ENCODE peak calls at places on chromosomes 1 and 21, in five cellular contexts. One of them, this sample, is unnamed.

GRCh38 chr1:10610901-10611600 is 136.3 kb downstream of the PEX14 start:
- DNase-seq in A549: no peak
- DNase-seq in mesendoderm: no peak
- DNase-seq in astrocyte: no peak
- DNase-seq in GM23338: no peak
- DNase-seq in this sample: no peak

GRCh38 chr1:235898126-235898525 is 31.4 kb upstream of the LYST start:
- DNase-seq in A549: no peak
- DNase-seq in mesendoderm: no peak
- DNase-seq in astrocyte: peak
- DNase-seq in GM23338: no peak
- DNase-seq in this sample: no peak

GRCh38 chr1:10339036-10339567 is 59.8 kb upstream of the PGD start:
- DNase-seq in A549: no peak
- DNase-seq in mesendoderm: no peak
- DNase-seq in astrocyte: no peak
- DNase-seq in GM23338: no peak
- DNase-seq in this sample: no peak

GRCh38 chr1:153400244-153400643 is 9.4 kb upstream of the S100A8 start:
- DNase-seq in A549: no peak
- DNase-seq in mesendoderm: no peak
- DNase-seq in astrocyte: no peak
- DNase-seq in GM23338: peak
- DNase-seq in this sample: no peak

GRCh38 chr1:156499703-156500577 is 635 bp downstream of the MEF2D start:
- DNase-seq in A549: no peak
- DNase-seq in mesendoderm: peak
- DNase-seq in astrocyte: no peak
- DNase-seq in GM23338: peak
- DNase-seq in this sample: peak

GRCh38 chr1:226882631-226883409 is 12.4 kb downstream of the PSEN2 start:
- DNase-seq in A549: no peak
- DNase-seq in mesendoderm: no peak
- DNase-seq in astrocyte: peak
- DNase-seq in GM23338: no peak
- DNase-seq in this sample: peak

GRCh38 chr1:219412772-219413171 is 200.1 kb downstream of the ZC3H11B start:
- DNase-seq in A549: no peak
- DNase-seq in mesendoderm: no peak
- DNase-seq in astrocyte: peak
- DNase-seq in GM23338: no peak
- DNase-seq in this sample: no peak

GRCh38 chr21:25889996-25890395 is 155.2 kb downstream of the GABPA start:
- DNase-seq in A549: no peak
- DNase-seq in mesendoderm: no peak
- DNase-seq in astrocyte: no peak
- DNase-seq in GM23338: no peak
- DNase-seq in this sample: no peak

GRCh38 chr1:109341944-109342925 is 35.4 kb upstream of the MYBPHL start:
- DNase-seq in A549: no peak
- DNase-seq in mesendoderm: no peak
- DNase-seq in astrocyte: no peak
- DNase-seq in GM23338: no peak
- DNase-seq in this sample: no peak

GRCh38 chr1:165383067-165383466 is 26.6 kb upstream of the LMX1A start:
- DNase-seq in A549: no peak
- DNase-seq in mesendoderm: peak
- DNase-seq in astrocyte: peak
- DNase-seq in GM23338: no peak
- DNase-seq in this sample: no peak

GRCh38 chr21:34639882-34640788 is 25.2 kb upstream of the RCAN1 start:
- DNase-seq in A549: no peak
- DNase-seq in mesendoderm: peak
- DNase-seq in astrocyte: no peak
- DNase-seq in GM23338: no peak
- DNase-seq in this sample: no peak

GRCh38 chr1:113868387-113869083 is 3.0 kb downstream of the PTPN22 start:
- DNase-seq in A549: no peak
- DNase-seq in mesendoderm: no peak
- DNase-seq in astrocyte: peak
- DNase-seq in GM23338: no peak
- DNase-seq in this sample: no peak

GRCh38 chr1:197222025-197222685 is 45.9 kb upstream of the CRB1 start:
- DNase-seq in A549: no peak
- DNase-seq in mesendoderm: peak
- DNase-seq in astrocyte: no peak
- DNase-seq in GM23338: peak
- DNase-seq in this sample: no peak

GRCh38 chr1:23896491-23896890 is 16.7 kb downstream of the CNR2 start:
- DNase-seq in A549: no peak
- DNase-seq in mesendoderm: no peak
- DNase-seq in astrocyte: no peak
- DNase-seq in GM23338: no peak
- DNase-seq in this sample: no peak

GRCh38 chr1:182238421-182238820 is 153.2 kb downstream of the GLUL start:
- DNase-seq in A549: no peak
- DNase-seq in mesendoderm: no peak
- DNase-seq in astrocyte: no peak
- DNase-seq in GM23338: no peak
- DNase-seq in this sample: no peak

GRCh38 chr1:154557939-154558609 is 388 bp downstream of the UBE2Q1 start:
- DNase-seq in A549: no peak
- DNase-seq in mesendoderm: peak
- DNase-seq in astrocyte: no peak
- DNase-seq in GM23338: peak
- DNase-seq in this sample: peak

GRCh38 chr1:161381707-161382106 is 14.0 kb upstream of the CFAP126 start:
- DNase-seq in A549: no peak
- DNase-seq in mesendoderm: no peak
- DNase-seq in astrocyte: no peak
- DNase-seq in GM23338: no peak
- DNase-seq in this sample: no peak

GRCh38 chr1:161382214-161383019 is 14.7 kb upstream of the CFAP126 start:
- DNase-seq in A549: peak
- DNase-seq in mesendoderm: peak
- DNase-seq in astrocyte: peak
- DNase-seq in GM23338: peak
- DNase-seq in this sample: peak

GRCh38 chr1:161378014-161378413 is 10.3 kb upstream of the CFAP126 start:
- DNase-seq in A549: no peak
- DNase-seq in mesendoderm: no peak
- DNase-seq in astrocyte: no peak
- DNase-seq in GM23338: no peak
- DNase-seq in this sample: no peak

GRCh38 chr1:161374373-161374772 is 6.7 kb upstream of the CFAP126 start:
- DNase-seq in A549: peak
- DNase-seq in mesendoderm: no peak
- DNase-seq in astrocyte: no peak
- DNase-seq in GM23338: peak
- DNase-seq in this sample: no peak

DNA sequence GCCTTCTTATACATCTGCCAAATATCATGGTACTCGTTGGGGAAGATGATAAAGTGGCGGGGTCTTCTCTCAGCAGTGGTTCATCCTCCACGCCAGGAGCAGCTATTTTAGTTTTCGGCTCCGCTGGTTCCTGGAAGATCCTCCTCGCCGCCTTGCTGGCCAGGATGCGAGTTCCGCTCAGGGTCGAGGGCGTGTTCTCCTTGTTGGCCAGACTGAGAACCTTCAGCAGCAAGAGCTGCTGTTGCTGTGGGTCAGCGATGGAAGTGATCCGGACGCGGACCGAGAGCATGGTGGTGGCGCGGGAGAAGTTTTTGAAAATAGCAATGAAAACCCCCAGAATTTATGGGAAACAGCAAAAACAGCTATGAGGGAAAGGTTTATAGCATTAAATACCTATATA is 11.4 kb upstream of the CFAP126 start:
- DNase-seq in A549: no peak
- DNase-seq in mesendoderm: no peak
- DNase-seq in astrocyte: no peak
- DNase-seq in GM23338: peak
- DNase-seq in this sample: no peak
- H3K4me2 ChIP-seq in A549: no peak
- H3K4me2 ChIP-seq in mesendoderm: no peak
- H3K4me2 ChIP-seq in astrocyte: no peak
- H3K4me2 ChIP-seq in GM23338: no peak
- H3K4me2 ChIP-seq in this sample: no peak

DNA sequence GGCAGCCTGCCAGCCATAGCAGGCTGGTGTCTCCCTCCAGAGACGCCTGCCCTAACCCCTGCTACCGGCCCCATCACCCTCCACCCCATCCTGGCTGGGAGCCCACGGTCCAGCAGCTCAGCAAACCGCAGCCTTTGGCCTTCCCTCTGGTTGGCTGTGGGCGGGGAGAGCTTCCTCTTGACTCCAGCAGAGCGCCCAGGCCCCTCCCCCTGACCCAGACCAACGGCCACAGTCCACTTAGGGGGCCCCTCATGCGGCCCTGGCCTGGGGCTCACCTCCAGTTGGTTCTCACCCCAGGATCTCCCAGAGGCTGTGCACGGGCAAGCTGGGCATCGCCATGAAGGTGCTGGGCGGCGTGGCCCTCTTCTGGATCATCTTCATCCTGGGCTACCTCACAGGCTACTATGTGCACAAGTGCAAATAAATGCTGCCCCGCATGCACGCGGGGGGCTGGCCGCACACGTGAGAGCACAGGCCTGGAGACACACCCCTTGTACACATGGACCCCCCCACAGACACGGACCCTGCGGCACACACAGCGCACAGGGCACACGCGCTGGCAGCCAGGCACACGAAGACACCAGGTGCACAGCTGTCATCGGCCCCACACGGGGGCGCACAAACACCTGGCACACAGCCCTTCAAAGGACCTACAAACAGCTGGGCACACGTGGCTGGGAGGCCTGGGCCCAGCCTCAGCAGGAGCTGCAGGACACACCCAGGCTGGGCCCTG is 3.1 kb downstream of the SMIM1 start:
- DNase-seq in A549: peak
- DNase-seq in mesendoderm: peak
- DNase-seq in astrocyte: peak
- DNase-seq in GM23338: peak
- DNase-seq in this sample: peak
- H3K4me2 ChIP-seq in A549: peak
- H3K4me2 ChIP-seq in mesendoderm: no peak
- H3K4me2 ChIP-seq in astrocyte: peak
- H3K4me2 ChIP-seq in GM23338: peak
- H3K4me2 ChIP-seq in this sample: peak

DNA sequence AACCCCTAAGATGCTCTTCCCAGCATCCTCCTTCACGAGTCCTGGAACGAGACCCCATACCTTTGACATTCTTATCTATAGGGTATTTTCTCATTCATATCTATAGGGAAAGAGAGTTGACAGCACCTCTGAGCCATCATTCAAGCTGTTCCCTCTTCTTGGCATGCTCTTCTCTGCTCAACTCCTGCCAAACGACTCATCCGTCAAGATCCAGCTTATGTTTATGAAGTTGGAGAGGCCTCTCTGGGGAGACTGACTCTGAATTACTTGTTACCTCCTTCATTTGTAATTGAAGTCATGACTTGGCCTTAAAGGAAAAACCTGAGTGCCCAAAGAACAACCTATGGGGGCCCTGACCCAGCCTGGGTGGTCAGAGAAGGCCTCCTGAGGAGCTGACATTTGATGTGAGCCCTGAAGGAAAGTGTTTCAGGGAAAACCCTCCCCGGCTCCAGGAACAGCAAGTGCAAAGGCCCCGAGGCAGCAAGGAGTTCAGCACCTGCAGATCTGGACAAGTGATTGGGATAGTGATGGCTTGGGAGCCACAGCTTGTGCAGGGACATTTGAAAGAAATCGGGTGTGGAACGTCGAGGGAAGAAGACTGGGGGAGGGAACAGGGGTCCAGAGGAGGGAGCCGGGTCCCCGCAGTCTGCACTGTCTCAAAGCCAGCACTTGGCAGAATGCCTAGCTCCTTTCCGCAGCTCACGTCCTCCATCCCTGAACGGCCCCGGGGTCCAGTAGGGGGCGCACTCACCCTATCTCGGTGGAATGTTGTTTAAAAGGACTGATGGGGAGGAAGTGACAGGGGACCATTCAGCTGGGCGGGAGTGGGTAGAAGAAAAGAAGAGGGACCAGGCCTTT is 14.0 kb upstream of the CDA start:
- DNase-seq in A549: peak
- DNase-seq in mesendoderm: peak
- DNase-seq in astrocyte: no peak
- DNase-seq in GM23338: peak
- DNase-seq in this sample: peak
- H3K4me2 ChIP-seq in A549: no peak
- H3K4me2 ChIP-seq in mesendoderm: no peak
- H3K4me2 ChIP-seq in astrocyte: no peak
- H3K4me2 ChIP-seq in GM23338: no peak
- H3K4me2 ChIP-seq in this sample: no peak

GRCh38 chr1:214524824-214525223 is 26.6 kb downstream of the PTPN14 start:
- DNase-seq in A549: no peak
- DNase-seq in mesendoderm: no peak
- DNase-seq in astrocyte: no peak
- DNase-seq in GM23338: no peak
- DNase-seq in this sample: no peak
- H3K4me2 ChIP-seq in A549: peak
- H3K4me2 ChIP-seq in mesendoderm: no peak
- H3K4me2 ChIP-seq in astrocyte: peak
- H3K4me2 ChIP-seq in GM23338: peak
- H3K4me2 ChIP-seq in this sample: no peak

GRCh38 chr1:57112148-57112547 is 146.3 kb upstream of the C8B start:
- DNase-seq in A549: no peak
- DNase-seq in mesendoderm: peak
- DNase-seq in astrocyte: peak
- DNase-seq in GM23338: no peak
- DNase-seq in this sample: no peak
- H3K4me2 ChIP-seq in A549: no peak
- H3K4me2 ChIP-seq in mesendoderm: no peak
- H3K4me2 ChIP-seq in astrocyte: no peak
- H3K4me2 ChIP-seq in GM23338: no peak
- H3K4me2 ChIP-seq in this sample: no peak

DNA sequence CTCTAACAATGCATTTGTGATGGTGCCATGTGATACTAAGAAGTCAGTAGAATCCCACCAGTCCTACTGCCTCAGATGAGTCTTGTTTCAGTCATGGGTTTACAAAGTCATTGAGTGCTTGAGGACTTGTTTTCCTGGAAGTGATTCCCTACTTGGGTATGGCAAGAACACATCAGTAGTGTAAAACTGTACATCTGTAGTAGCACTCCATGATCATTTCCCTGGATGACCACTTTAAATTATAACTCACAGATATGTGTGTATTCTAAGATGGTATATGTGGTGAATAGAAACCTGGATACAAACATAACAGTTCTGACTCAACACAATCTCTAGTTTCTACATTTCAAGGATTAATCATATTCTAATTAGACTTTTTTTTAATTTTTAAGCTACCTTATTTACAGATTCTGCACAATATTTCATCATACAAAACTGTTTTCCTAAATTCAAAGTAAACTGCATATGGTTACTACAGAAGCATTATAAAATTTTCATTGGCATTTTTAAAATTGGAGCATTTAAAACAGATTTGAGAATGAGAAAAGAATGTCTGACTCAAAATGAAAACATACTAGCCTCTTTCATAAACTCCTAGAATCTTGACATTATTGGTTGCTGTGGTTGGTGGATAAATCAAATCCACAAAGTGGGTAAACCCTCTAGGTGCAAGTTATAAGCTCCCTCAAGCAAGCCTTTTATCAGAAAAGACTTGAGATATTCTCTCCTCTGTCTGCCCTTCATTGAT is 6.8 kb upstream of the PSMG1 start:
- DNase-seq in A549: no peak
- DNase-seq in mesendoderm: no peak
- DNase-seq in astrocyte: peak
- DNase-seq in GM23338: no peak
- DNase-seq in this sample: no peak
- H3K4me2 ChIP-seq in A549: no peak
- H3K4me2 ChIP-seq in mesendoderm: no peak
- H3K4me2 ChIP-seq in astrocyte: peak
- H3K4me2 ChIP-seq in GM23338: no peak
- H3K4me2 ChIP-seq in this sample: no peak